ENCODE peak calls at places on chromosomes 4 and X, in four cellular contexts. B, E, D and R are unnamed samples.

GRCh38 chr4:10803944-10804343 is 119.4 kb upstream of the CLNK start:
- DNase-seq in D (no peak), B (no peak), E (no peak), R (no peak)

GRCh38 chrX:110280954-110281353 is 36.9 kb downstream of the AMMECR1 start:
- DNase-seq in E (no peak), B (no peak), D (no peak), R (no peak)

GRCh38 chr4:84159767-84160166 is 339.3 kb downstream of the NKX6-1 start:
- DNase-seq in E (no peak), B (peak), D (no peak), R (no peak)

GRCh38 chr4:123848615-123849014 is 452.0 kb downstream of the SPRY1 start:
- DNase-seq in D (no peak), B (no peak), E (no peak), R (no peak)

GRCh38 chr4:52069566-52069965 is 18.5 kb downstream of the SPATA18 start:
- DNase-seq in E (no peak), D (no peak), B (no peak), R (no peak)

GRCh38 chr4:101651778-101652177 is 138.8 kb upstream of the BANK1 start:
- DNase-seq in D (no peak), B (no peak), E (no peak), R (no peak)

GRCh38 chrX:108224727-108225455 is 133.3 kb downstream of the ATG4A start:
- DNase-seq in E (no peak), B (peak), D (peak), R (no peak)

GRCh38 chr4:160136021-160136420 is 1033.1 kb downstream of the RAPGEF2 start:
- DNase-seq in B (no peak), E (no peak), D (no peak), R (no peak)

GRCh38 chr4:80322716-80323115 is 12.8 kb upstream of the CFAP299 start:
- DNase-seq in E (no peak), D (no peak), B (no peak), R (no peak)

GRCh38 chrX:38675856-38676255 is 114.5 kb downstream of the TSPAN7 start:
- DNase-seq in B (no peak), D (no peak), E (no peak), R (no peak)

GRCh38 chr4:75391489-75392166 is 122.6 kb downstream of the RCHY1 start:
- DNase-seq in B (no peak), E (no peak), D (no peak), R (peak)

GRCh38 chr4:6362896-6363295 is 93.2 kb downstream of the WFS1 start:
- DNase-seq in B (peak), E (no peak), D (peak), R (no peak)